ENCODE peak calls at places on chromosome 4, in nine cellular contexts. Q is testis, U is upper lobe of right lung, G is IMR-90, N is right lobe of liver, C is left ventricle myocardium inferior, V is heart left ventricle, O is A549, Y is Peyer's patch. A is an unnamed sample.

GRCh38 chr4:82469776-82470345 is 39.5 kb downstream of the ENOPH1 start:
- DNase-seq in V (no peak), Y (no peak), N (no peak), G (peak), C (no peak), O (no peak), U (no peak), Q (peak), A (no peak)

GRCh38 chr4:105605493-105605892 is 53.1 kb downstream of the ARHGEF38 start:
- DNase-seq in U (no peak), V (no peak), N (no peak), C (no peak), Y (no peak), O (no peak), Q (no peak), G (peak), A (no peak)

GRCh38 chr4:141548791-141549190 is 87.6 kb upstream of the IL15 start:
- DNase-seq in V (no peak), N (no peak), U (no peak), C (no peak), O (no peak), Q (no peak), G (peak), Y (no peak), A (no peak)

GRCh38 chr4:200936-201335 is 76.6 kb downstream of the ZNF718 start:
- DNase-seq in N (no peak), O (no peak), G (no peak), V (no peak), Y (no peak), U (no peak), C (no peak), Q (no peak), A (no peak)

GRCh38 chr4:172997851-172998250 is 170.8 kb upstream of the GALNT7 start:
- DNase-seq in Q (no peak), C (no peak), N (no peak), V (no peak), O (no peak), U (no peak), Y (no peak), G (peak), A (no peak)

GRCh38 chr4:41135761-41136160 is 78.6 kb downstream of the APBB2 start:
- DNase-seq in G (no peak), U (no peak), O (no peak), Q (no peak), Y (no peak), N (no peak), C (no peak), V (no peak), A (no peak)

GRCh38 chr4:150862829-150863228 is 152.3 kb downstream of the LRBA start:
- DNase-seq in N (no peak), Y (no peak), Q (no peak), O (no peak), G (no peak), C (no peak), V (no peak), U (no peak), A (no peak)

GRCh38 chr4:185254434-185254833 is 45.0 kb downstream of the SNX25 start:
- DNase-seq in G (peak), U (no peak), Y (no peak), C (no peak), Q (no peak), O (no peak), N (no peak), V (no peak), A (no peak)

GRCh38 chr4:141352775-141353544 is 132.3 kb downstream of the ZNF330 start:
- DNase-seq in G (peak), Q (no peak), U (no peak), V (no peak), Y (no peak), C (no peak), N (no peak), O (no peak), A (no peak)

GRCh38 chr4:171846232-171846631 is 33.0 kb downstream of the GALNTL6 start:
- DNase-seq in Q (peak), O (no peak), U (no peak), G (no peak), C (no peak), V (no peak), N (peak), Y (no peak), A (peak)

GRCh38 chr4:90099795-90100194 is 27.4 kb upstream of the CCSER1 start:
- DNase-seq in O (no peak), U (no peak), V (no peak), C (no peak), Y (no peak), Q (no peak), N (no peak), G (no peak), A (no peak)

GRCh38 chr4:19497692-19498091 is 754.0 kb upstream of the SLIT2 start:
- DNase-seq in U (no peak), Y (no peak), O (no peak), V (no peak), C (no peak), G (no peak), N (no peak), Q (no peak), A (no peak)

GRCh38 chr4:41143721-41144379 is 70.5 kb downstream of the APBB2 start:
- DNase-seq in U (no peak), N (no peak), C (no peak), V (no peak), Y (no peak), G (no peak), Q (no peak), O (no peak), A (no peak)

GRCh38 chr4:147985376-147985775 is 253.5 kb downstream of the ARHGAP10 start:
- DNase-seq in G (no peak), U (no peak), C (no peak), O (no peak), N (no peak), V (no peak), Y (no peak), Q (no peak), A (no peak)

GRCh38 chr4:139278956-139279722 is 886 bp downstream of the MGARP start:
- DNase-seq in G (peak), O (no peak), V (no peak), C (no peak), U (no peak), Y (no peak), N (peak), Q (no peak), A (no peak)

GRCh38 chr4:95044204-95044848 is 286.6 kb downstream of the BMPR1B start:
- DNase-seq in Q (no peak), G (no peak), N (no peak), C (no peak), Y (no peak), O (no peak), U (no peak), V (no peak), A (no peak)
- H3K27ac ChIP-seq in Q (no peak), G (no peak), N (no peak), C (no peak), Y (no peak), O (peak), U (no peak), V (no peak), A (no peak)

GRCh38 chr4:2847297-2847871 is 3.7 kb downstream of the ADD1 start:
- DNase-seq in N (no peak), U (no peak), C (no peak), G (no peak), O (no peak), Q (no peak), Y (no peak), V (no peak), A (no peak)
- H3K4me3 ChIP-seq in N (no peak), U (no peak), C (no peak), G (no peak), O (no peak), Q (no peak), Y (no peak), V (no peak), A (no peak)

DNA sequence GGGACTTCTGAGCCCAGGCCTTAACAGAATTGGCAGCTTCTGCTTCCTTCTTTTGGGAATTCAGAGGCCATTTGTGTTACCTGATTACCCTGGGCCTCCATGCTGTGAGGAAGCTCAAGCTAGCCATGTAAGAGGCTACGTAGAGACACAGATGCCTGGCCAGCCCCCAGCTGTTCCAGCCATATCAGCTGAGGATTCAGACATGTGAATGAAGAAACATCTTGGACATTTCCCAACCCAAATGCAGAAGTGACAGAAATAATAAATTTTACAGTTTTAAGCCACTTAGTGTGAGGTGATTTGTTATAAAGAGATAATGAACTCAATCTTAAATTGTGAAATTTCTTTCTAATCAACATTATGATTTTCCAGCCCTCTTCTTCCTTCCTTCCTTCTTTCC is 18.7 kb upstream of the ZNF827 start:
- DNase-seq in U (no peak), G (no peak), N (no peak), V (no peak), Y (no peak), C (no peak), O (no peak), Q (no peak), A (no peak)
- TF ChIP-seq CTCF in U (no peak), G (no peak), N (no peak), V (no peak), Y (no peak), C (no peak), O (no peak), Q (no peak), A (no peak)

GRCh38 chr4:84803720-84804119 is 162.8 kb downstream of the WDFY3 start:
- DNase-seq in C (no peak), Y (no peak), V (no peak), Q (no peak), N (no peak), O (no peak), U (no peak), G (peak), A (no peak)
- H3K27ac ChIP-seq in C (no peak), Y (no peak), V (no peak), Q (no peak), N (no peak), O (no peak), U (no peak), G (no peak), A (no peak)

DNA sequence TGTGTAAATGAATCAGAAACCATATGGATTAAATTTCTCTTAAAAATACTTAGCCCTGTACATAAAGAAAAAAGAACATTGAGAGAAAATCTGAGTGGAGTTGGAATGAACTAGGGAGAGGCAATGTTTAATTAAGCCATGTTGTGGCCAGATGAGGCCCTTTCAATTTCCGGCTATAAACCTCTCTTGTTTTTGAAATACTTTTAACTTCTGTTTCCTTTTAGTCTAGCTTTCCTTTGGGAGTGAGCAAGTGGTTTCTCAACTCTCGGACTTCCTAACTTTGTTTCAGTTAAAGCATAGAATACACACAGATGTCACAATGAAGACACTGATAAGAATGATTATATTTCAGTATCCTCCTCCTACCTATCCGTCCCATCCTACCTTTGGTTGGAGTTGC is 197.2 kb downstream of the ARHGAP24 start:
- DNase-seq in Y (no peak), G (no peak), N (no peak), U (no peak), C (no peak), Q (no peak), O (no peak), V (no peak), A (no peak)
- H3K4me3 ChIP-seq in Y (no peak), G (no peak), N (no peak), U (no peak), C (no peak), Q (no peak), O (no peak), V (no peak), A (no peak)

GRCh38 chr4:7703669-7704068 is 236.0 kb downstream of the AFAP1 start:
- DNase-seq in C (no peak), U (no peak), V (no peak), Q (no peak), Y (no peak), G (no peak), N (no peak), O (no peak), A (no peak)
- TF ChIP-seq CTCF in C (no peak), U (no peak), V (no peak), Q (no peak), Y (no peak), G (no peak), N (no peak), O (no peak), A (no peak)

GRCh38 chr4:98509641-98510170 is 148.7 kb downstream of the TSPAN5 start:
- DNase-seq in G (no peak), Y (no peak), U (no peak), V (no peak), Q (no peak), O (no peak), N (no peak), C (no peak), A (no peak)
- H3K27ac ChIP-seq in G (peak), Y (no peak), U (no peak), V (no peak), Q (peak), O (no peak), N (no peak), C (no peak), A (no peak)

GRCh38 chr4:55393461-55394320 is 2.1 kb upstream of the TMEM165 start:
- DNase-seq in Y (no peak), C (no peak), Q (no peak), G (peak), V (no peak), O (no peak), U (no peak), N (no peak), A (no peak)
- H3K4me3 ChIP-seq in Y (no peak), C (no peak), Q (no peak), G (no peak), V (no peak), O (no peak), U (no peak), N (no peak), A (no peak)

GRCh38 chr4:180057891-180058643 is 2185.1 kb upstream of the TENM3 start:
- DNase-seq in G (no peak), Y (peak), Q (peak), N (peak), V (no peak), U (peak), C (no peak), O (peak), A (peak)
- TF ChIP-seq CTCF in G (no peak), Y (no peak), Q (no peak), N (no peak), V (no peak), U (no peak), C (no peak), O (no peak), A (no peak)

A was measured in heart right ventricle.